ENCODE peak calls at places on chromosomes 6 and 20, in nine cellular contexts. O, Q, J, Y, E, S, P, N and D are unnamed samples.
A peak's percentile ranks its signal among the peaks of the same experiment; 100 is the strongest.

GRCh38 chr6:127581576-127581975 is 4.6 kb downstream of the C6orf58 start:
- DNase-seq in O (no peak), Q (no peak), J (no peak), Y (no peak), E (no peak), S (no peak), P (no peak), N (no peak), D (no peak)

GRCh38 chr6:41451515-41452163 is 94.5 kb upstream of the FOXP4 start:
- DNase-seq in O (no peak), Q (peak; percentile 42), J (peak; percentile 40), Y (no peak), E (no peak), S (no peak), P (peak; percentile 68), N (no peak), D (peak; percentile 81)

GRCh38 chr6:16092140-16092539 is 36.7 kb upstream of the MYLIP start:
- DNase-seq in O (no peak), Q (no peak), J (no peak), Y (no peak), E (no peak), S (no peak), P (no peak), N (no peak), D (no peak)

GRCh38 chr6:74519172-74519571 is 686.7 kb downstream of the COL12A1 start:
- DNase-seq in O (no peak), Q (no peak), J (no peak), Y (no peak), E (no peak), S (no peak), P (no peak), N (peak; percentile 56), D (no peak)

GRCh38 chr20:49633023-49633422 is 65.1 kb upstream of the PTGIS start:
- DNase-seq in O (no peak), Q (no peak), J (no peak), Y (no peak), E (no peak), S (no peak), P (no peak), N (no peak), D (no peak)

GRCh38 chr20:36391456-36391855 is 85.3 kb downstream of the DLGAP4 start:
- DNase-seq in O (no peak), Q (no peak), J (no peak), Y (no peak), E (peak; percentile 84), S (no peak), P (no peak), N (peak; percentile 6), D (no peak)

GRCh38 chr6:12595161-12595792 is 121.3 kb upstream of the PHACTR1 start:
- DNase-seq in O (no peak), Q (no peak), J (no peak), Y (no peak), E (no peak), S (no peak), P (no peak), N (peak; percentile 76), D (no peak)

GRCh38 chr6:42396720-42397119 is 55.0 kb downstream of the TRERF1 start:
- DNase-seq in O (no peak), Q (no peak), J (no peak), Y (no peak), E (no peak), S (no peak), P (no peak), N (no peak), D (no peak)

GRCh38 chr6:27141472-27142015 is 106.0 kb upstream of the PRSS16 start:
- DNase-seq in O (no peak), Q (no peak), J (no peak), Y (no peak), E (no peak), S (no peak), P (no peak), N (no peak), D (no peak)

GRCh38 chr6:27146706-27147507 is 100.6 kb upstream of the PRSS16 start:
- DNase-seq in O (peak; percentile 99), Q (peak; percentile 72), J (peak; percentile 78), Y (peak; percentile 80), E (peak; percentile 89), S (peak; percentile 68), P (peak; percentile 78), N (peak; percentile 100), D (peak; percentile 90)

GRCh38 chr6:27143474-27144026 is 104.0 kb upstream of the PRSS16 start:
- DNase-seq in O (no peak), Q (no peak), J (no peak), Y (no peak), E (no peak), S (no peak), P (no peak), N (no peak), D (no peak)

GRCh38 chr6:27145731-27146455 is 101.6 kb upstream of the PRSS16 start:
- DNase-seq in O (peak; percentile 90), Q (peak; percentile 67), J (peak; percentile 69), Y (peak; percentile 55), E (no peak), S (peak; percentile 59), P (peak; percentile 72), N (peak; percentile 93), D (peak; percentile 84)

DNA sequence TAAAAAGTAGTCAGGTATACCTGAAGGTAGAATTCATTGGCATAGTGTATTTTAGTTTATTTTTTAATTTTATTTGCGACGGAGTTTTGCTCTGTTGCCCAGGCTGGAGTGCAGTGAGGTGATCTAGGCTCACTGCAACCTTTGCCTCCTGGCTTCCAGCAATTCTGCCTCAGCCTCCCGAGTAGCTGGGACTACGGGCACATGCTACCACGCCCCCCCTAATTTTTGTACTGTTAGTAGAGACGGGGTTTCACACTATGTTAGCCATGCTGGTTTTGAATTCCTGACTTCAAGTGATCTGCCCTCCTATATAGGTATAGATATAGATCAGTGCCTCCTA is 102.8 kb upstream of the PRSS16 start:
- DNase-seq in O (no peak), Q (no peak), J (no peak), Y (no peak), E (no peak), S (no peak), P (no peak), N (no peak), D (no peak)
- H3K4me1 ChIP-seq in O (peaks cover 21% of the 10 kb centered on the region), Q (no peaks in the 10 kb centered on the region), J (peaks cover 9% of the 10 kb centered on the region), Y (peaks cover 17% of the 10 kb centered on the region), E (no peaks in the 10 kb centered on the region), S (peaks cover 29% of the 10 kb centered on the region), P (peaks cover 4% of the 10 kb centered on the region), N (no peaks in the 10 kb centered on the region), D (no peaks in the 10 kb centered on the region)

GRCh38 chr6:35610830-35611229 is 77.9 kb downstream of the FKBP5 start:
- DNase-seq in O (no peak), Q (peak; percentile 52), J (no peak), Y (no peak), E (no peak), S (no peak), P (no peak), N (no peak), D (no peak)

GRCh38 chr6:35605600-35605999 is 83.1 kb downstream of the FKBP5 start:
- DNase-seq in O (no peak), Q (no peak), J (no peak), Y (no peak), E (no peak), S (no peak), P (no peak), N (peak; percentile 39), D (no peak)

GRCh38 chr6:35613762-35614161 is 75.0 kb downstream of the FKBP5 start:
- DNase-seq in O (no peak), Q (no peak), J (no peak), Y (no peak), E (no peak), S (no peak), P (no peak), N (no peak), D (no peak)

GRCh38 chr6:35607517-35608233 is 81.0 kb downstream of the FKBP5 start:
- DNase-seq in O (no peak), Q (no peak), J (no peak), Y (no peak), E (no peak), S (no peak), P (no peak), N (no peak), D (no peak)

GRCh38 chr6:35611235-35611634 is 77.5 kb downstream of the FKBP5 start:
- DNase-seq in O (no peak), Q (no peak), J (no peak), Y (no peak), E (no peak), S (no peak), P (no peak), N (peak; percentile 90), D (no peak)
- H3K36me3 ChIP-seq in O (peaks cover 11% of the 10 kb centered on the region), Q (peaks cover 6% of the 10 kb centered on the region), J (no peaks in the 10 kb centered on the region), Y (peaks cover 60% of the 10 kb centered on the region), E (no peaks in the 10 kb centered on the region), S (peaks cover 12% of the 10 kb centered on the region), P (no peaks in the 10 kb centered on the region), N (no peaks in the 10 kb centered on the region), D (no peaks in the 10 kb centered on the region)

GRCh38 chr6:142934190-142934589 is 10.8 kb downstream of the HIVEP2 start:
- DNase-seq in O (no peak), Q (no peak), J (no peak), Y (no peak), E (no peak), S (no peak), P (no peak), N (no peak), D (no peak)

GRCh38 chr6:142935553-142936517 is 9.1 kb downstream of the HIVEP2 start:
- DNase-seq in O (no peak), Q (no peak), J (no peak), Y (no peak), E (no peak), S (no peak), P (no peak), N (no peak), D (peak; percentile 56)

GRCh38 chr6:142934599-142934998 is 10.4 kb downstream of the HIVEP2 start:
- DNase-seq in O (no peak), Q (no peak), J (no peak), Y (no peak), E (no peak), S (no peak), P (no peak), N (no peak), D (no peak)

GRCh38 chr6:142932788-142933362 is 12.1 kb downstream of the HIVEP2 start:
- DNase-seq in O (no peak), Q (no peak), J (no peak), Y (no peak), E (no peak), S (no peak), P (no peak), N (no peak), D (no peak)

DNA sequence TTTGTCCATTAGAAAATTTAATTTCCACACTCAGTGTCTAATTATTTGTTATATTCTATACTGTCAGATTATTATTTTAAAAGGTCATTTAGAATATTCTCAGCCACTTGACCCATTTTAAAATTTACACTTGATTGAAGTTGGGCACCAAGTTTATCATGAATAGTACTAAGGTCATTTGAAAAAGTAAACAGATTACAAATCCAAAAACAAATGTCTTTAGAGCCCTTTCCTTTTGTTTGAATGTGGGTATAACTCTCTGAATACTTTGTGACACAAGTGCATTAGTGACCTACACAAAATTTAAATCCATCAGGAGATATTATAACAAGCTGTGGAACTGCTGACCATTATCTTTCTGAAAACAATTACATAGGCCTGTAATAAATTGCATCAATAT is 11.3 kb downstream of the HIVEP2 start:
- DNase-seq in O (no peak), Q (no peak), J (no peak), Y (no peak), E (no peak), S (no peak), P (no peak), N (no peak), D (no peak)
- H3K4me1 ChIP-seq in O (no peaks in the 10 kb centered on the region), Q (peaks cover 61% of the 10 kb centered on the region), J (no peaks in the 10 kb centered on the region), Y (peaks cover 25% of the 10 kb centered on the region), E (no peaks in the 10 kb centered on the region), S (peaks cover 85% of the 10 kb centered on the region), P (no peaks in the 10 kb centered on the region), N (no peaks in the 10 kb centered on the region), D (peaks cover 2% of the 10 kb centered on the region)

GRCh38 chr6:110125361-110125760 is 54.1 kb downstream of the WASF1 start:
- DNase-seq in O (no peak), Q (no peak), J (no peak), Y (no peak), E (no peak), S (no peak), P (no peak), N (no peak), D (no peak)
- H3K36me3 ChIP-seq in O (no peaks in the 10 kb centered on the region), Q (no peaks in the 10 kb centered on the region), J (no peaks in the 10 kb centered on the region), Y (no peaks in the 10 kb centered on the region), E (peaks cover 3% of the 10 kb centered on the region), S (no peaks in the 10 kb centered on the region), P (no peaks in the 10 kb centered on the region), N (no peaks in the 10 kb centered on the region), D (no peaks in the 10 kb centered on the region)